ENCODE peak calls at places on chromosome 20, in six cellular contexts. X, N, I, Q, L and F are unnamed samples.

GRCh38 chr20:31811796-31812728 is 7.1 kb upstream of the MYLK2 start:
- DNase-seq in X (no peak), N (no peak), I (peak), Q (peak), L (no peak), F (no peak)

GRCh38 chr20:41479113-41479512 is 112.5 kb upstream of the EMILIN3 start:
- DNase-seq in X (no peak), N (no peak), I (no peak), Q (no peak), L (no peak), F (no peak)

GRCh38 chr20:9467995-9468394 is 46.4 kb upstream of the LAMP5 start:
- DNase-seq in X (no peak), N (no peak), I (no peak), Q (no peak), L (no peak), F (peak)

GRCh38 chr20:58616411-58616810 is 34.7 kb upstream of the STX16 start:
- DNase-seq in X (no peak), N (no peak), I (no peak), Q (no peak), L (no peak), F (no peak)

GRCh38 chr20:7980332-7981046 is 39.1 kb downstream of the TMX4 start:
- DNase-seq in X (no peak), N (no peak), I (no peak), Q (peak), L (no peak), F (peak)

GRCh38 chr20:19252670-19253120 is 40.3 kb downstream of the SLC24A3 start:
- DNase-seq in X (no peak), N (no peak), I (peak), Q (peak), L (no peak), F (no peak)

GRCh38 chr20:35768731-35769664 is 2.8 kb upstream of the PHF20 start:
- DNase-seq in X (peak), N (no peak), I (peak), Q (peak), L (peak), F (no peak)

GRCh38 chr20:24755411-24755922 is 193.6 kb upstream of the CST7 start:
- DNase-seq in X (no peak), N (no peak), I (no peak), Q (peak), L (no peak), F (no peak)

GRCh38 chr20:59027746-59028320 is 4.3 kb downstream of the ATP5F1E start:
- DNase-seq in X (no peak), N (no peak), I (no peak), Q (peak), L (no peak), F (no peak)

GRCh38 chr20:33770005-33770404 is 38.2 kb downstream of the ZNF341 start:
- DNase-seq in X (peak), N (no peak), I (peak), Q (no peak), L (no peak), F (no peak)

GRCh38 chr20:34988176-34988540 is 32.5 kb downstream of the MYH7B start:
- DNase-seq in X (peak), N (no peak), I (peak), Q (peak), L (no peak), F (no peak)

GRCh38 chr20:36646678-36647077 is 682 bp upstream of the SLA2 start:
- DNase-seq in X (no peak), N (no peak), I (no peak), Q (no peak), L (no peak), F (no peak)

GRCh38 chr20:59994697-59995122 is 36.5 kb downstream of the CDH26 start:
- DNase-seq in X (no peak), N (no peak), I (peak), Q (peak), L (no peak), F (no peak)

GRCh38 chr20:59042151-59042795 is at the start of gene PRELID3B:
- DNase-seq in X (no peak), N (peak), I (peak), Q (peak), L (no peak), F (peak)

GRCh38 chr20:17722493-17723300 is 22.9 kb downstream of the BANF2 start:
- DNase-seq in X (no peak), N (no peak), I (no peak), Q (no peak), L (no peak), F (no peak)

GRCh38 chr20:59017493-59018231 is 1.6 kb upstream of the TUBB1 start:
- DNase-seq in X (no peak), N (no peak), I (no peak), Q (no peak), L (no peak), F (no peak)

GRCh38 chr20:4150095-4150492 is 134.7 kb upstream of the RNF24 start:
- DNase-seq in X (no peak), N (no peak), I (peak), Q (peak), L (no peak), F (no peak)

GRCh38 chr20:45911486-45912343 is at the start of gene PLTP:
- DNase-seq in X (peak), N (no peak), I (peak), Q (peak), L (no peak), F (peak)

GRCh38 chr20:13515796-13516533 is 122.8 kb downstream of the TASP1 start:
- DNase-seq in X (no peak), N (no peak), I (no peak), Q (no peak), L (no peak), F (no peak)

GRCh38 chr20:20604907-20605306 is 107.5 kb downstream of the RALGAPA2 start:
- DNase-seq in X (no peak), N (no peak), I (no peak), Q (no peak), L (no peak), F (no peak)

GRCh38 chr20:43680976-43681375 is 14.1 kb downstream of the MYBL2 start:
- DNase-seq in X (no peak), N (no peak), I (no peak), Q (no peak), L (no peak), F (no peak)

GRCh38 chr20:61760321-61761112 is 305.2 kb downstream of the TAF4 start:
- DNase-seq in X (no peak), N (no peak), I (no peak), Q (no peak), L (no peak), F (no peak)

GRCh38 chr20:48892849-48893352 is 28.6 kb upstream of the ARFGEF2 start:
- DNase-seq in X (no peak), N (no peak), I (no peak), Q (no peak), L (no peak), F (no peak)

GRCh38 chr20:50635676-50636600 is 55.4 kb downstream of the RIPOR3 start:
- DNase-seq in X (no peak), N (peak), I (peak), Q (peak), L (peak), F (peak)

GRCh38 chr20:43916073-43916874 is 1.6 kb downstream of the TOX2 start:
- DNase-seq in X (no peak), N (no peak), I (no peak), Q (no peak), L (no peak), F (no peak)